ENCODE peak calls at places on chromosomes 12 and 14, in eight cellular contexts. Z is progenitor cell of endocrine pancreas, N is IMR-90, K is A549, G is ascending aorta, Q is astrocyte of the spinal cord, P is Caco-2, R is GM23338. C is an unnamed sample.

GRCh38 chr12:124674937-124675336 is 107.5 kb upstream of the NCOR2 start:
- DNase-seq in K (no peak), P (no peak), N (no peak), G (no peak), Z (no peak), Q (no peak), R (no peak), C (no peak)

GRCh38 chr12:118109088-118109487 is 5.3 kb upstream of the VSIG10 start:
- DNase-seq in Z (no peak), N (peak), Q (no peak), G (no peak), R (no peak), K (no peak), P (no peak), C (no peak)

GRCh38 chr14:76040704-76041103 is 55.1 kb downstream of the IFT43 start:
- DNase-seq in G (no peak), Q (no peak), K (no peak), P (no peak), Z (no peak), R (no peak), N (no peak), C (no peak)

GRCh38 chr12:48165089-48166031 is 8.0 kb upstream of the ASB8 start:
- DNase-seq in Z (no peak), G (no peak), P (no peak), Q (peak), K (peak), R (peak), N (peak), C (peak)

GRCh38 chr12:109921982-109922381 is 21.9 kb downstream of the TCHP start:
- DNase-seq in N (no peak), K (no peak), Z (no peak), P (no peak), G (no peak), Q (no peak), R (no peak), C (no peak)

GRCh38 chr12:28156804-28157203 is 33.5 kb upstream of the CCDC91 start:
- DNase-seq in P (no peak), Q (no peak), N (no peak), Z (no peak), G (no peak), K (no peak), R (no peak), C (no peak)

GRCh38 chr12:29713729-29714128 is 70.0 kb downstream of the TMTC1 start:
- DNase-seq in Z (no peak), K (no peak), Q (no peak), R (no peak), P (no peak), N (no peak), G (no peak), C (no peak)

GRCh38 chr12:102120564-102120873 is 536 bp downstream of the PARPBP start:
- DNase-seq in P (no peak), Z (no peak), Q (no peak), R (no peak), N (no peak), G (no peak), K (no peak), C (no peak)

GRCh38 chr12:124296295-124296915 is 1.5 kb downstream of the RFLNA start:
- DNase-seq in N (no peak), Q (no peak), K (no peak), P (no peak), Z (no peak), G (no peak), R (peak), C (no peak)

GRCh38 chr12:70487440-70487839 is 121.3 kb downstream of the KCNMB4 start:
- DNase-seq in P (no peak), G (no peak), K (no peak), Z (no peak), R (no peak), N (no peak), Q (no peak), C (no peak)

GRCh38 chr12:52252728-52253328 is 19.8 kb downstream of the KRT7 start:
- DNase-seq in P (no peak), G (no peak), K (peak), R (no peak), N (no peak), Z (no peak), Q (no peak), C (no peak)

GRCh38 chr12:57234233-57234570 is 4.7 kb downstream of the SHMT2 start:
- DNase-seq in P (no peak), R (no peak), N (no peak), K (no peak), G (no peak), Z (no peak), Q (no peak), C (no peak)

GRCh38 chr12:57236224-57236924 is 6.9 kb downstream of the SHMT2 start:
- DNase-seq in Q (no peak), R (peak), P (no peak), G (no peak), Z (no peak), K (no peak), N (no peak), C (no peak)

GRCh38 chr12:57235728-57236131 is 6.2 kb downstream of the SHMT2 start:
- DNase-seq in Q (no peak), N (no peak), Z (no peak), P (no peak), G (no peak), R (no peak), K (no peak), C (no peak)

GRCh38 chr12:57234571-57235011 is 5.1 kb downstream of the SHMT2 start:
- DNase-seq in G (no peak), Z (no peak), Q (no peak), P (no peak), N (no peak), R (no peak), K (no peak), C (no peak)

DNA sequence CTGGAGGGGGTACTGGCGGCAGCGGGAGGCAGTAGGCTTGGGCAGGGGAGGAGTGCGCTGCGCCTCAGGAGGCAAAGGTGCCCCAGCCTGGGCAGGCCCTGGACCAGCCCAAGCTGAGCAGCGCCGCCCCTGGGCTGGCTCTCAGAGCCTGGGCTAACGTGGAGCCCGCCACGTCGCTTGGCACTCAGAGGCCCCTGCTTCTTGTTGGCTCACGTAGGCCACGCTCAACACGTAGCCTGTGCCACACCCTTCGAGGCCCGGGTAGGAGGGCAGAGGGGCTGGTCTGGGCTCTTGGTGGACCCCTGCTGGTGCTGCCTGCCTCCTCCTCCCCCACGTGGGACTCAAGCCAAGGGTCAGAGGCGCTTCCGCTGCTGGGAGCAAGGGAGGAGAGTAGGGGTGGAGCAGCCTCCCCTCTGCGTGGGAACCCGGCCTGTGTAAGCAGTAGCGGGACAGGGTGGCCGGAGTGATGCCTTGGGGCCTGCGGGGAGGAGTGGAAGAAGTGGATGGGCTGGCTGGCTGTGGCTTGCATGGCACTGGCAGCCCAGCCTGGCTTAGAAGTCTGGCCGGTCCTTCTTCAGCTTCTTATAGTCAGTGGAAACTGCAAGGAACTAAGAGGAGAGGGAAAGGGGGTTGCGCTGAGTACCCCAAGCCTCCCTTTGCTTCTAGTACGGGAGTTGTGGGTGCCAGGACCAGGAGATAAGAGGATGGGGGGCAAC is 5.7 kb downstream of the SHMT2 start:
- DNase-seq in G (no peak), P (no peak), N (peak), Q (peak), K (no peak), R (peak), Z (no peak), C (no peak)
- TF ChIP-seq CTCF in G (no peak), P (no peak), N (peak), Q (no peak), K (no peak), R (no peak), Z (no peak), C (peak)

GRCh38 chr14:88824314-88825077 is at the start of gene TTC8:
- DNase-seq in P (peak), K (peak), G (peak), R (peak), Q (peak), Z (peak), N (peak), C (peak)
- TF ChIP-seq CTCF in P (peak), K (no peak), G (no peak), R (no peak), Q (no peak), Z (no peak), N (no peak), C (no peak)

GRCh38 chr12:45121224-45121623 is 70.3 kb upstream of the DBX2 start:
- DNase-seq in Z (no peak), Q (no peak), N (no peak), P (no peak), G (no peak), K (peak), R (peak), C (no peak)

GRCh38 chr12:45124485-45125155 is 73.7 kb upstream of the DBX2 start:
- DNase-seq in Q (no peak), Z (no peak), G (no peak), K (no peak), P (no peak), N (no peak), R (peak), C (no peak)

GRCh38 chr12:45125997-45126396 is 75.1 kb upstream of the DBX2 start:
- DNase-seq in G (no peak), Q (no peak), K (no peak), P (no peak), N (no peak), Z (no peak), R (no peak), C (no peak)

GRCh38 chr12:45128637-45129036 is 77.7 kb upstream of the DBX2 start:
- DNase-seq in Q (no peak), P (no peak), G (no peak), K (no peak), Z (no peak), R (no peak), N (no peak), C (no peak)

GRCh38 chr12:45122776-45123380 is 72.0 kb upstream of the DBX2 start:
- DNase-seq in Q (peak), Z (no peak), N (peak), R (peak), G (no peak), K (peak), P (no peak), C (peak)
- TF ChIP-seq CTCF in Q (peak), Z (peak), N (peak), R (peak), G (no peak), K (peak), P (peak), C (peak)

DNA sequence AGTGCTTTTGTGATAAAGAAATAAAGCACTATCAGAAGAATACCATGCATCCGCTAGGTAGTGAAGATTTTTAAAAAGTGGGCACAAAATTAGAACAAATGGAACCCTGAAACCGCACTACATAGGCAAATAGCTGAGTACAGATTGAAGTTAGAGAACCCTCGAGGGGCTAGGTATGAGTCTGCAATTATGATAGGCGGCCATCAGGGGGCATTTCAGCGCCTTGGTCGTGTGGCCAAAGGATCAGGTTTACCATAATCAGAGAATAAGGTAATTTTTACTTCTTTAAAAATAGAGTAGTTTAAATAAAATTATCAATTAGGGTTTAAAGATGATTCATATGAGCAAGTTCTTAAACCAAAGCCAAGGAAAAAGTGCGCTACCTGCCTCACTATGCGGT is 129.8 kb downstream of the TMX1 start:
- DNase-seq in G (no peak), N (no peak), P (no peak), Q (no peak), Z (no peak), R (peak), K (peak), C (no peak)
- TF ChIP-seq CTCF in G (no peak), N (no peak), P (no peak), Q (peak), Z (no peak), R (peak), K (peak), C (peak)

GRCh38 chr14:46672128-46672527 is 20.5 kb upstream of the RPL10L start:
- DNase-seq in G (no peak), Q (no peak), Z (no peak), N (no peak), P (no peak), R (peak), K (no peak), C (no peak)
- TF ChIP-seq CTCF in G (no peak), Q (no peak), Z (no peak), N (no peak), P (no peak), R (no peak), K (no peak), C (no peak)

DNA sequence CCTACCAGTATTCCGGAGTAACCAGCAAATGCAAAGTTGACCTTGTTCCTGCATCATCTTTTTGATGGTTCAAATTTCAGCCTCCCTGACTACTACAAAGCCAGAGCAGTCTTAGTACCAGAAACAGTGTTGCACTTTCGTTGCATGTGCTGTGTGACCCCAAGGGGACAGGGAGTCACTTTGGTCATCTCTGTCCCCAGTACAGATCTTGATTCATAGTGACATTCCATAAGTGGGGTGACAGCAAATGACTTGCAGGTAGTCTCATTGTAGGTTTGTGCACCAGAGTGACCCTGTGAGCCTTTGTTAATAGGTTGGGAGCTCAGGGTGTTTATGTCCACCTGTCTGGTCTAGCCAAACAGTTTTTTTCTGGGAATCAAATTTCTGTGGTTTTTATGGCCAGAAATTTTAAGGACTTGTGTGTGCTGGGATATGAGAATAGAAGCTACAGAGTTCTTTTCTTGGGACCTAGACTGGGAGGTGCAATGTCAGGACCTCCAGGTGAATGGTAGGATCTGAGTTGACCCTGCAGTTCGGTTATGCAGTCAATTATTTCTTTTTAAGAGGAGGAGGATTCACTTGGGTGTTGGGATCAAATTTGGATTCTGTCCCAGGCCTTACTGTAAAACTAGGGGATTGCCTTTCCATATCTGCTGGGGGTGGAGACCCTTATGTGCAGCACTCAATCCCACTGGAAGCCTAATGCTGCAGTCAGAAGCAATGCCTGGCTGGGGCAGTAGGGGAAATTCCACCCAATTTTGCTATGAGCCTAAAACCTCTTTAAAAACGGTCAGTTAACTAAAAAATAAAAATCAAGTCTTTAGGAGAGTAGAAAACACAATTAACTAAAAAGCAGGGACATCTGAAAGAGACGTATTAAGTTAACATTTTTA is 10.1 kb downstream of the EIF5 start:
- DNase-seq in Q (no peak), R (no peak), P (no peak), Z (no peak), G (no peak), N (no peak), K (no peak), C (no peak)
- TF ChIP-seq CTCF in Q (no peak), R (peak), P (no peak), Z (no peak), G (no peak), N (no peak), K (no peak), C (no peak)

GRCh38 chr12:1279050-1279449 is 288.0 kb downstream of the ERC1 start:
- DNase-seq in Z (no peak), N (no peak), Q (peak), K (no peak), G (no peak), R (no peak), P (no peak), C (no peak)
- TF ChIP-seq CTCF in Z (no peak), N (peak), Q (peak), K (peak), G (no peak), R (peak), P (peak), C (no peak)

GRCh38 chr14:90781344-90781761 is 34.9 kb downstream of the TTC7B start:
- DNase-seq in R (no peak), P (no peak), Z (no peak), N (peak), Q (peak), G (no peak), K (no peak), C (no peak)

GRCh38 chr14:90780519-90780918 is 35.7 kb downstream of the TTC7B start:
- DNase-seq in K (no peak), Z (no peak), R (no peak), Q (no peak), P (no peak), N (no peak), G (no peak), C (no peak)

GRCh38 chr14:90777358-90777757 is 38.9 kb downstream of the TTC7B start:
- DNase-seq in G (no peak), N (no peak), R (no peak), P (no peak), Q (no peak), Z (no peak), K (no peak), C (no peak)

GRCh38 chr14:90777830-90778467 is 38.3 kb downstream of the TTC7B start:
- DNase-seq in Z (no peak), Q (no peak), P (no peak), N (no peak), R (no peak), G (no peak), K (no peak), C (no peak)

GRCh38 chr14:90778468-90779255 is 37.6 kb downstream of the TTC7B start:
- DNase-seq in P (no peak), G (no peak), Q (no peak), Z (no peak), K (no peak), N (no peak), R (no peak), C (no peak)
- TF ChIP-seq CTCF in P (no peak), G (no peak), Q (no peak), Z (no peak), K (no peak), N (no peak), R (no peak), C (no peak)

GRCh38 chr14:35349966-35350365 is 54.6 kb downstream of the NFKBIA start:
- DNase-seq in R (no peak), N (no peak), K (no peak), G (no peak), Q (no peak), P (no peak), Z (no peak), C (no peak)

GRCh38 chr14:35352274-35353233 is 52.0 kb downstream of the NFKBIA start:
- DNase-seq in P (no peak), R (no peak), Q (no peak), N (no peak), K (no peak), G (no peak), Z (no peak), C (no peak)

GRCh38 chr14:35353409-35354172 is 51.0 kb downstream of the NFKBIA start:
- DNase-seq in R (no peak), Z (no peak), P (no peak), N (no peak), Q (no peak), G (no peak), K (peak), C (no peak)

GRCh38 chr14:35351497-35351896 is 53.1 kb downstream of the NFKBIA start:
- DNase-seq in R (no peak), Z (no peak), G (no peak), Q (no peak), P (no peak), N (no peak), K (no peak), C (no peak)

GRCh38 chr14:35351897-35352273 is 52.7 kb downstream of the NFKBIA start:
- DNase-seq in P (no peak), Q (no peak), Z (no peak), G (no peak), N (no peak), R (no peak), K (no peak), C (no peak)
- TF ChIP-seq CTCF in P (no peak), Q (no peak), Z (no peak), G (no peak), N (no peak), R (no peak), K (no peak), C (no peak)

GRCh38 chr12:116015525-116015924 is 262.0 kb downstream of the MED13L start:
- DNase-seq in K (peak), G (no peak), Z (no peak), N (peak), Q (peak), P (no peak), R (peak), C (peak)
- TF ChIP-seq CTCF in K (peak), G (peak), Z (peak), N (peak), Q (peak), P (peak), R (peak), C (peak)